ENCODE peak calls at places on chromosomes 3 and 15, in seven cellular contexts. B, Q, I, C, M, X and K are unnamed samples.

GRCh38 chr3:41369838-41370237 is 170.5 kb downstream of the CTNNB1 start:
- DNase-seq in I (no peak), M (no peak), X (no peak), Q (peak), C (no peak), B (no peak), K (no peak)

GRCh38 chr3:153246805-153247204 is 84.8 kb downstream of the RAP2B start:
- DNase-seq in I (no peak), M (no peak), B (no peak), Q (no peak), X (no peak), C (peak), K (no peak)

GRCh38 chr15:77552066-77552465 is 80.6 kb downstream of the LINGO1 start:
- DNase-seq in C (no peak), B (no peak), X (no peak), M (no peak), I (no peak), Q (no peak), K (no peak)

GRCh38 chr3:174102274-174102673 is 704.7 kb downstream of the NLGN1 start:
- DNase-seq in M (no peak), C (no peak), B (no peak), X (no peak), Q (no peak), I (no peak), K (no peak)

GRCh38 chr3:59327324-59327939 is 277.6 kb upstream of the CFAP20DC start:
- DNase-seq in M (no peak), I (peak), C (peak), Q (peak), X (no peak), B (no peak), K (peak)

GRCh38 chr3:25297667-25298585 is 130.1 kb upstream of the RARB start:
- DNase-seq in I (peak), C (peak), M (no peak), Q (peak), X (no peak), B (no peak), K (peak)

GRCh38 chr15:68524753-68525584 is 53.8 kb upstream of the CORO2B start:
- DNase-seq in Q (no peak), B (no peak), X (no peak), M (no peak), C (peak), I (no peak), K (no peak)

GRCh38 chr3:135248217-135248616 is 453.2 kb downstream of the EPHB1 start:
- DNase-seq in B (no peak), C (no peak), X (no peak), I (no peak), M (no peak), Q (no peak), K (no peak)

GRCh38 chr3:129994883-129995559 is 20.5 kb downstream of the TRH start:
- DNase-seq in M (no peak), Q (no peak), C (no peak), I (peak), X (no peak), B (no peak), K (peak)

GRCh38 chr15:81160312-81161214 is 26.5 kb downstream of the CFAP161 start:
- DNase-seq in M (no peak), I (peak), B (no peak), X (no peak), Q (no peak), C (peak), K (peak)

GRCh38 chr3:187721055-187721454 is 18.7 kb upstream of the RTP2 start:
- DNase-seq in Q (no peak), C (no peak), M (no peak), B (no peak), I (no peak), X (no peak), K (no peak)

GRCh38 chr3:191253089-191253799 is 54.2 kb downstream of the OSTN start:
- DNase-seq in B (peak), I (no peak), M (no peak), C (no peak), X (no peak), Q (peak), K (no peak)

GRCh38 chr15:75758071-75758872 is 45.6 kb upstream of the CSPG4 start:
- DNase-seq in Q (peak), X (peak), I (peak), C (peak), M (peak), B (peak), K (peak)

GRCh38 chr15:61755461-61755860 is 304.8 kb downstream of the VPS13C start:
- DNase-seq in M (no peak), B (no peak), Q (no peak), I (no peak), C (no peak), X (no peak), K (no peak)

GRCh38 chr3:66693461-66693912 is 192.7 kb upstream of the LRIG1 start:
- DNase-seq in X (no peak), M (no peak), C (peak), I (peak), Q (no peak), B (no peak), K (no peak)

GRCh38 chr3:127104586-127104985 is 88.3 kb upstream of the PRR23E start:
- DNase-seq in M (no peak), I (no peak), X (no peak), Q (no peak), B (no peak), C (no peak), K (no peak)

GRCh38 chr3:190012314-190012782 is 108.3 kb downstream of the P3H2 start:
- DNase-seq in Q (peak), B (no peak), M (no peak), C (peak), I (peak), X (no peak), K (peak)

GRCh38 chr3:129439381-129439816 is 349 bp downstream of the MBD4 start:
- DNase-seq in C (no peak), M (peak), B (peak), I (peak), X (no peak), Q (peak), K (peak)

GRCh38 chr3:52490938-52491526 is 4.1 kb upstream of the STAB1 start:
- DNase-seq in X (no peak), C (peak), B (no peak), Q (no peak), M (no peak), I (no peak), K (peak)

GRCh38 chr3:126679318-126679751 is 24.4 kb upstream of the TXNRD3 start:
- DNase-seq in X (peak), Q (peak), C (peak), B (peak), M (peak), I (peak), K (peak)

GRCh38 chr3:62036726-62037125 is 336.6 kb downstream of the FEZF2 start:
- DNase-seq in B (no peak), X (no peak), C (no peak), I (peak), M (no peak), Q (no peak), K (no peak)

GRCh38 chr3:196528639-196529233 is 13.6 kb upstream of the SMCO1 start:
- DNase-seq in I (peak), X (peak), C (peak), B (peak), Q (peak), M (peak), K (peak)

GRCh38 chr3:127857270-127857801 is 35.0 kb upstream of the MGLL start:
- DNase-seq in C (peak), Q (no peak), I (peak), B (no peak), M (no peak), X (no peak), K (no peak)

GRCh38 chr15:78108300-78109084 is 16.1 kb downstream of the SH2D7 start:
- DNase-seq in X (peak), M (peak), I (peak), Q (peak), B (peak), C (peak), K (peak)

GRCh38 chr3:13884851-13885703 is 5.2 kb upstream of the WNT7A start:
- DNase-seq in B (peak), Q (peak), M (no peak), I (peak), X (no peak), C (peak), K (peak)

GRCh38 chr3:150376001-150376848 is 31.9 kb upstream of the TSC22D2 start:
- DNase-seq in X (no peak), C (peak), Q (no peak), B (no peak), I (peak), M (no peak), K (peak)

GRCh38 chr3:173970206-173970605 is 572.7 kb downstream of the NLGN1 start:
- DNase-seq in I (no peak), B (no peak), X (no peak), C (no peak), M (no peak), Q (no peak), K (no peak)

GRCh38 chr3:37814547-37814946 is 47.1 kb upstream of the CTDSPL start:
- DNase-seq in C (peak), I (no peak), M (no peak), X (no peak), Q (peak), B (no peak), K (peak)

GRCh38 chr3:178761461-178761860 is 225.2 kb downstream of the KCNMB2 start:
- DNase-seq in X (no peak), Q (no peak), I (no peak), C (no peak), B (no peak), M (no peak), K (no peak)

GRCh38 chr3:54954019-54954418 is 26.2 kb upstream of the LRTM1 start:
- DNase-seq in C (peak), X (no peak), B (no peak), M (no peak), I (peak), Q (peak), K (peak)

GRCh38 chr3:55434789-55435188 is 52.3 kb downstream of the WNT5A start:
- DNase-seq in X (no peak), Q (peak), I (peak), C (peak), B (no peak), M (peak), K (peak)

DNA sequence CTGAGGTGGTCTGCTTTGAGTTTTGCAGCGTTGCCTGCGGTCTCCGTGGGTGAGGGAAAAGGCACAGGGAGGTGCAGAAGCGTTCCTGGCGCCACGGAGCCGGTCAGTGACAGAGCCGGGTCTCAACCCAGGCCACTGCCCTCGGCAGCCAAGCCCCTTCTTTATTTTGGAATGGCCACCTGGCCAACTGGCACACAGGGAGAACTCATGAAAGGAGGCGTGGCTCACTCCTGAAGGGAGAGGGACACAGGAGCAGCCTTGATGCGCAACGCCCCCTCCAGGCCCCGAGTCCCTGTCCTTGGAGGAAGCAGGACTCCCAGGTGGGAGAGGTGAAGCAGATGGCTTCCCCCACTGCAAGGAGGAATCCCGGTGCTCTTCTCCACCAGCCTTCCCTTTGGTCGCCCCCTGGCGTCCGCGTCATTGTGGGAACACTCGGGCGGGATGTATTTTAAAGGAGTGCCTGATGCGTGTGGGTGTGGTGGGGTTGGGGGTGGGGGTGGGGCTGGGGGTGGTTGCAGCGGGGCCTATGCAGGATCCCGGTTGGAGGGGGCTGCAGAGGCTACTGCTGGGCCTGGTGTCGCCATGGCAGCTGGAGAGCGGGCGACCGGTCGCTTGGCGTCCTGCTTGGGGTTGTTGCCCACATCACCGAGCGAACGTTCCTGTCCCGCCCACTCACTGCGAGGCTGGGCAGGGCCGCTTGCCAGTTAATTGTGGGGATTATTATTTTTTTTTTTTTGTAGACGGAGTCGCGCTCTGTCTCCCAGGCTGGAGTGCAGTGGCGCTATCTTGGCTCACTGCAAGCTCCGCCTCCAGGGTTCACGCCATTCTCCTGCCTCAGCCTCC is 32.6 kb downstream of the APBA2 start:
- DNase-seq in C (peak), M (peak), Q (peak), X (peak), I (peak), B (no peak), K (no peak)
- TF ChIP-seq CTCF in C (peak), M (no peak), Q (peak), X (peak), I (no peak), B (no peak), K (no peak)

DNA sequence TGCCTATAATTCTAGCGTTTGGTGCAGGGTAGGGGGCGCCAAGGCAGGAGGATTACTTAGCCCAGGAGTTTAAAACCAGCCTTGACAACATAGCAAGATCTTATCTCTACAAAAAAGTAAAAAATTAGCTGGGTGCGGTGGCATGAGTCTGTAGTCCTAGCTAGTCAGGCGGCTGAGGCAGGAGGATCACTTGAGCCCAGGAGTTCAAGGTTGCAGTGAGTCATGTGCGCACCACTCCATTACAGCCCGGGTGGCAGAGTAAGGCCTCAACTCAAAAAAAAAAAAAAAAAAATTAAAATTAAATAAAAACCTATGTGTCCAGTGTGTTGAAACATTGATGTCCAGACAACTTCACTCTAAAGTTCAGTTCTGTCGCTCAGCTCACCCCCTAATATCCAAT is 78.2 kb upstream of the SOX2 start:
- DNase-seq in B (no peak), X (no peak), Q (no peak), I (no peak), C (no peak), M (no peak), K (no peak)
- TF ChIP-seq CTCF in B (no peak), X (no peak), Q (no peak), I (no peak), C (no peak), M (no peak), K (no peak)

GRCh38 chr3:186598108-186598784 is 14.6 kb upstream of the AHSG start:
- DNase-seq in B (no peak), Q (no peak), M (no peak), X (no peak), C (peak), I (peak), K (peak)
- TF ChIP-seq CTCF in B (no peak), Q (no peak), M (no peak), X (no peak), C (no peak), I (no peak), K (no peak)

DNA sequence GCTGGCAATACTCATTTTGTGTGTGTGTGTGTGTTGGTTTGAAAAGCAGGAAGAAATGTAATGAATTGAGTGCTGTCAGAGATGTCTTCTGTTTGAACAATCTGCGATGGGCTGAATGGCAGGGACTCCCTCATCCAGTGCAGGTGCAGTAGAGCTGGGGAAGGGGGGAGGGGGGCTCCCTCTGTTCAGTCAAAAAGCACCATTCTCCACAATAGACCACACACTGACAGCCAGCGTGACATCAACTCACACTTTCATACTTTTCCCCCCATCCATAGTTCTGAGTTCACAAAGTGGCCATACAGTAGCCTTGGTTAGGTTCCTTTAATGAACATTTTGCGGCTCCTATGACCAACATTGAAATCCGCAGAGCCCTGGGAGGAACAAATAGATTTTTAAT is 10.4 kb downstream of the SOX2 start:
- DNase-seq in B (no peak), X (no peak), C (no peak), I (no peak), M (no peak), Q (no peak), K (no peak)
- TF ChIP-seq CTCF in B (no peak), X (no peak), C (no peak), I (no peak), M (no peak), Q (no peak), K (no peak)

DNA sequence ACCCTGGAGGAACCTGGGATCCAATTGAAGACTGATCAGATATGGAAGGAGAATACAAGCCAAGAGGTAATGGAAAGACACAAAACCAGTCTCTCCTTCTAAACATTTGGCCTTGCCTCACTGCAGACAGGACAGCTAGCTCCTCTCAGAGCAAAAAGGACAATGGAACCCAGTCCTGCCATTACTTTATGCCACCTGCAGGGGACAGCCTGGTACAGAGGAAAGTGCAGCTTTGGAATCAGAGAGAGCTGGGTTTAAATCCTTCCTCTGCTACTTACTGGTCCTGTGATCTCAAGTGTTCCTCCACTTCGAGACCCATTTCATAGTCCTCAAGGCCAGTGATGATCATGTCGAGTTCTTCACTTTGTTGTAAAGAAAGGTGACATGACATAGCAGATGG is 159.4 kb upstream of the SMAD3 start:
- DNase-seq in C (no peak), Q (peak), X (peak), I (no peak), B (no peak), M (no peak), K (no peak)
- TF ChIP-seq CTCF in C (peak), Q (peak), X (peak), I (peak), B (no peak), M (no peak), K (no peak)

GRCh38 chr3:47421741-47422649 is 41.2 kb downstream of the PTPN23 start:
- DNase-seq in M (no peak), C (peak), Q (no peak), X (no peak), I (peak), B (no peak), K (peak)
- TF ChIP-seq CTCF in M (peak), C (peak), Q (peak), X (peak), I (peak), B (no peak), K (peak)

GRCh38 chr3:64207289-64208086 is 17.8 kb downstream of the PRICKLE2 start:
- DNase-seq in I (no peak), X (no peak), Q (no peak), M (no peak), C (peak), B (no peak), K (peak)

GRCh38 chr3:64203216-64203615 is 22.1 kb downstream of the PRICKLE2 start:
- DNase-seq in I (peak), M (no peak), B (no peak), X (no peak), C (no peak), Q (no peak), K (peak)

GRCh38 chr3:64199933-64200332 is 25.3 kb downstream of the PRICKLE2 start:
- DNase-seq in C (no peak), B (no peak), X (no peak), Q (no peak), M (no peak), I (no peak), K (no peak)

GRCh38 chr3:64209866-64210609 is 15.2 kb downstream of the PRICKLE2 start:
- DNase-seq in C (peak), Q (no peak), I (peak), X (no peak), B (no peak), M (peak), K (no peak)

DNA sequence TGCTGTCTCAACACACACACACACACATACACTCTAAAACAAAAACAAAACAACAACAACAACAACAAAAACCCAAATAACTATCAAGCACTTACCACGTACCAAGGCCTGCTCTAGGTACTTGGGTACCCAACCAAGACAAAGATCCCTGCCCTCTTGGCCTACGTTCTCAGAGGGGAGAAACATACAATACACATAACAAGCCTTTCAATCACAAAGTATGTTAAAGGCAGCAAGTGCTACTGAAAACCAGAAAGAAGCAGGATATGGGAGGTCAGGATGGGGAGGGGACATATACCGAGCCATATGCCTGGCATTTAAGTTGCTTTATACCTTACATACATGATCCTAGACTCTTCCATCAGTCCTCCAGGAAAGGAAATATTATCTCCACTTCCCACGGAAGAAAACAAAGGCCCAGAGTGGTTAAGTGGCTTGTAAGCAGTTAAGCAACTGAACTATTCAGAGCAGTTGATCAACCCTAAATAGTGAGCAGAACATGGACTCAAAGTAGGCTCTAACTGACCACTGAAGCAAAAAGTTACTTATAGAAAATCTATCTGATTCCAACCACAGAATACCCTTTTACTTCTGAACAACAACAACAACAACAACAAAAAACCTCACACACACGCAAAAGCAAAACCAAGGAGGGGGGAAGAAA is 21.2 kb downstream of the PRICKLE2 start:
- DNase-seq in I (no peak), X (no peak), B (no peak), C (no peak), Q (no peak), M (no peak), K (no peak)
- TF ChIP-seq CTCF in I (no peak), X (no peak), B (no peak), C (no peak), Q (no peak), M (no peak), K (no peak)

GRCh38 chr15:41887161-41887560 is 6.7 kb downstream of the SPTBN5 start:
- DNase-seq in M (no peak), Q (no peak), X (no peak), C (no peak), B (no peak), I (no peak), K (no peak)
- TF ChIP-seq CTCF in M (no peak), Q (no peak), X (no peak), C (no peak), B (no peak), I (no peak), K (no peak)